ENCODE peak calls at places on chromosomes 13 and 19, in nine cellular contexts. D is H1, P is thoracic aorta, O is tibial artery, U is suprapubic skin, R is spleen, G is heart right ventricle, F is coronary artery, S is HCT116. Z is an unnamed sample.

GRCh38 chr13:26867451-26868067 is 107.0 kb upstream of the GPR12 start:
- DNase-seq in D (peak; percentile 62), P (no peak), O (no peak), U (no peak), R (no peak), G (no peak), F (no peak), S (no peak), Z (no peak)

GRCh38 chr19:38034153-38034835 is 127.3 kb downstream of the SIPA1L3 start:
- DNase-seq in D (no peak), P (no peak), O (peak; percentile 33), U (no peak), R (no peak), G (no peak), F (no peak), S (no peak), Z (peak; percentile 38)

GRCh38 chr19:5237190-5237780 is 103.3 kb downstream of the PTPRS start:
- DNase-seq in D (no peak), P (no peak), O (no peak), U (no peak), R (no peak), G (no peak), F (no peak), S (no peak), Z (no peak)

GRCh38 chr19:55088543-55089265 is 13.0 kb downstream of the EPS8L1 start:
- DNase-seq in D (peak; percentile 99), P (peak; percentile 37), O (peak; percentile 68), U (peak; percentile 90), R (peak; percentile 87), G (peak; percentile 85), F (no peak), S (no peak), Z (peak; percentile 82)

GRCh38 chr19:1076951-1077350 is 10.0 kb downstream of the ARHGAP45 start:
- DNase-seq in D (no peak), P (no peak), O (peak; percentile 65), U (peak; percentile 77), R (peak; percentile 98), G (peak; percentile 65), F (no peak), S (no peak), Z (peak; percentile 89)

GRCh38 chr19:14952767-14953166 is 11.5 kb downstream of the OR7C2 start:
- DNase-seq in D (no peak), P (no peak), O (no peak), U (no peak), R (no peak), G (no peak), F (no peak), S (no peak), Z (no peak)

GRCh38 chr13:31881495-31881882 is 142.2 kb downstream of the RXFP2 start:
- DNase-seq in D (no peak), P (no peak), O (no peak), U (no peak), R (no peak), G (no peak), F (no peak), S (no peak), Z (no peak)

GRCh38 chr13:32881074-32881791 is 135.0 kb upstream of the KL start:
- DNase-seq in D (no peak), P (no peak), O (no peak), U (no peak), R (no peak), G (no peak), F (no peak), S (no peak), Z (no peak)

GRCh38 chr13:40275155-40275554 is 391.3 kb downstream of the FOXO1 start:
- DNase-seq in D (no peak), P (no peak), O (no peak), U (no peak), R (no peak), G (no peak), F (no peak), S (no peak), Z (no peak)

GRCh38 chr19:5128251-5128931 is 159.5 kb downstream of the KDM4B start:
- DNase-seq in D (no peak), P (no peak), O (peak; percentile 51), U (no peak), R (no peak), G (peak; percentile 78), F (peak; percentile 90), S (no peak), Z (no peak)

GRCh38 chr13:21124853-21125252 is 51.5 kb downstream of the SKA3 start:
- DNase-seq in D (no peak), P (no peak), O (no peak), U (peak; percentile 47), R (no peak), G (no peak), F (no peak), S (no peak), Z (no peak)

GRCh38 chr13:114047358-114047881 is 73.5 kb upstream of the C13orf46 start:
- DNase-seq in D (no peak), P (no peak), O (no peak), U (no peak), R (no peak), G (no peak), F (no peak), S (no peak), Z (peak; percentile 60)

GRCh38 chr13:66586489-66586888 is 643.6 kb downstream of the PCDH9 start:
- DNase-seq in D (no peak), P (no peak), O (no peak), U (no peak), R (no peak), G (no peak), F (no peak), S (no peak), Z (no peak)

GRCh38 chr13:98521876-98522275 is 55.0 kb downstream of the STK24 start:
- DNase-seq in D (no peak), P (no peak), O (no peak), U (peak; percentile 62), R (no peak), G (no peak), F (no peak), S (no peak), Z (no peak)

GRCh38 chr19:27738569-27739193 is 1474.3 kb downstream of the UQCRFS1 start:
- DNase-seq in D (no peak), P (no peak), O (no peak), U (no peak), R (no peak), G (no peak), F (peak; percentile 24), S (no peak), Z (no peak)

GRCh38 chr13:26198116-26198515 is 24.0 kb downstream of the RNF6 start:
- DNase-seq in D (no peak), P (no peak), O (no peak), U (no peak), R (no peak), G (no peak), F (no peak), S (no peak), Z (no peak)

GRCh38 chr19:17292301-17293074 is 10.7 kb downstream of the ABHD8 start:
- DNase-seq in D (peak; percentile 98), P (no peak), O (peak; percentile 78), U (peak; percentile 79), R (peak; percentile 94), G (peak; percentile 72), F (no peak), S (peak; percentile 86), Z (peak; percentile 85)

GRCh38 chr19:21352830-21353229 is 6.0 kb upstream of the ZNF738 start:
- DNase-seq in D (no peak), P (no peak), O (no peak), U (no peak), R (no peak), G (no peak), F (no peak), S (no peak), Z (no peak)

GRCh38 chr13:93515267-93515666 is 288.7 kb downstream of the GPC6 start:
- DNase-seq in D (no peak), P (no peak), O (no peak), U (no peak), R (no peak), G (no peak), F (no peak), S (no peak), Z (no peak)

GRCh38 chr19:2201473-2202148 is 34.5 kb downstream of the PLEKHJ1 start:
- DNase-seq in D (no peak), P (no peak), O (no peak), U (no peak), R (no peak), G (no peak), F (no peak), S (no peak), Z (no peak)
- H3K27ac ChIP-seq in D (peak overlapping the region; percentile 50), P (no peak overlapping the region), O (no peak overlapping the region), U (peak overlapping the region; percentile 57), R (no peak overlapping the region), G (no peak overlapping the region), F (no peak overlapping the region), S (peak overlapping the region; percentile 14), Z (no peak overlapping the region)

GRCh38 chr13:77207943-77208342 is 119.0 kb downstream of the MYCBP2 start:
- DNase-seq in D (no peak), P (no peak), O (no peak), U (no peak), R (no peak), G (no peak), F (no peak), S (no peak), Z (no peak)
- H3K27ac ChIP-seq in D (no peak overlapping the region), P (no peak overlapping the region), O (no peak overlapping the region), U (no peak overlapping the region), R (no peak overlapping the region), G (no peak overlapping the region), F (no peak overlapping the region), S (no peak overlapping the region), Z (no peak overlapping the region)

DNA sequence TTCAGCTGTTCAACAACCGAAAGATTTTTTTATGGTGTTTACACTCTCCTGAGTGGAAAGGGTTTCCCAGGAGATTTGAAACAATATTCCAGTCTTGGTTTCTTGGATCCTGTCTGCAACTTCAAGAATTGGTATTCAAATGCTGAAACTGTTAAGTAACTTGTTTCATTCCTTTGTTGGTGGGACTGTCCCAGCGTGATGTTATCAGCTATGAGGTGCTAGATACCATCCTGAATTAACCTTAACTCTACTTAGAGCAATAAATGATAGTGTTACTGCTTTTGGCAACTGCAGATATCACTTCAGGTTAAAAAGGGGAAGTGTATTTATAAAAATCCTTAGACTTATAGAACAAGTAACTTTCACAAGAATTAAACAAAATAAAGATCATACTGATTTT is 78.5 kb upstream of the DIAPH3 start:
- DNase-seq in D (no peak), P (no peak), O (no peak), U (no peak), R (no peak), G (no peak), F (no peak), S (no peak), Z (no peak)
- H3K27ac ChIP-seq in D (no peak overlapping the region), P (no peak overlapping the region), O (no peak overlapping the region), U (no peak overlapping the region), R (no peak overlapping the region), G (no peak overlapping the region), F (no peak overlapping the region), S (no peak overlapping the region), Z (no peak overlapping the region)

DNA sequence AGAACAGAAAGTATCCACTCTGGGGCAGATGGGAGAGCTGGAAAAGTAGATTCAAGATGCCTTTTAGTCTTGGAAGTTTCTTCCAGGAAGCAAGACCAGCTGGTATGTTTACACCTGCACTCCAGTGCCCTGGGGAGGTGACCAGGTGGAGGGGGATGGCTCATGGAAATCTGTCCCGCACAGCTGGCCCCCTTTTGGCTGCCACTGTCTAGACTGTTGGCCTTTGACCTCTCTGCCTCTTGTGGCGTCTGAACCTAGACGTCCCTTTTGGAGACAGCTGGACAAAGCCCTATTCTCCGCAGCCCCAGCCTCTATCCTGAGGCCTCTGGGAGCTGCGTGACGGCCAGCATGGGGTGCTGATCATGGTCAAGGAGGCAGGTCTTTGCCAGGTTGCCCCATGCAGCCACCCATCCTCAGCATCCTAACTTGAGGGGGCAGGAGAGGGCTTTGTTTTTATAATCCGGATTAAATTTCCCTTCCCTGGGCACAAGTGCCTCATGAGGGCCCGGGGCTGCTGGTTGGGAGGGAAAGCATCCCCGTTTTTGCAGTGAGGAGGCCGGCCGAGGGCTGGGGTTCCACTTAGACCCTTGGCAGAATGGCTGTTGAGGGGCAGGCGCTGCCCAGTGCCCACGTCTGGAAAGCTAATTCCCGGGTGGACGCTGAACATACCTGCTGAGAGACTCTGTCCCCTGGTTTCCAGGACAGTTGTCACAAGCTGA is 17.3 kb upstream of the GDF15 start:
- DNase-seq in D (no peak), P (no peak), O (no peak), U (no peak), R (no peak), G (no peak), F (no peak), S (no peak), Z (no peak)
- H3K27ac ChIP-seq in D (no peak overlapping the region), P (no peak overlapping the region), O (no peak overlapping the region), U (no peak overlapping the region), R (no peak overlapping the region), G (no peak overlapping the region), F (no peak overlapping the region), S (no peak overlapping the region), Z (peak overlapping the region; percentile 33)

Z was measured in transverse colon.